ENCODE peak calls at places on chromosomes 13 and 19, in eight cellular contexts. Y is H9; J is pancreas; L is anterior cingulate cortex; Z is thoracic aorta; W is T-helper 17 cell; F is stimulated activated CD4-positive, alpha-beta T cell treated with anti-CD3 and anti-CD28 coated beads, Interleukin-2, amount 100 ng/mL, for 48 hours; P is bronchial epithelial cell. R is an unnamed sample.

GRCh38 chr19:10780368-10780767 is 55.6 kb downstream of the TMED1 start:
- DNase-seq in J (no peak), W (no peak), L (no peak), Y (no peak), P (peak), F (no peak), Z (no peak), R (no peak)

GRCh38 chr19:58367698-58368454 is 5.3 kb upstream of the ZNF497 start:
- DNase-seq in W (no peak), F (no peak), Z (no peak), P (no peak), J (no peak), Y (peak), L (no peak), R (no peak)

GRCh38 chr19:17333611-17334413 is 843 bp downstream of the ANO8 start:
- DNase-seq in J (no peak), F (peak), Y (peak), Z (no peak), L (no peak), P (peak), W (no peak), R (peak)

GRCh38 chr19:13935765-13936486 is 2.3 kb downstream of the PODNL1 start:
- DNase-seq in Y (peak), Z (no peak), L (no peak), W (no peak), P (no peak), J (no peak), F (no peak), R (no peak)

GRCh38 chr13:113884821-113885220 is 20.9 kb upstream of the GAS6 start:
- DNase-seq in Z (no peak), W (no peak), F (no peak), L (no peak), P (no peak), Y (no peak), J (no peak), R (no peak)

GRCh38 chr19:44856438-44857083 is 10.5 kb downstream of the NECTIN2 start:
- DNase-seq in J (no peak), F (no peak), Z (no peak), L (no peak), Y (no peak), P (no peak), W (no peak), R (no peak)

GRCh38 chr13:66461021-66461420 is 769.1 kb downstream of the PCDH9 start:
- DNase-seq in J (no peak), Z (no peak), W (no peak), P (no peak), Y (no peak), F (no peak), L (no peak), R (no peak)

GRCh38 chr19:2775556-2776430 is 7.3 kb downstream of the SGTA start:
- DNase-seq in P (no peak), L (no peak), F (peak), Z (no peak), W (peak), J (no peak), Y (no peak), R (peak)

GRCh38 chr13:101178394-101178793 is 237.9 kb downstream of the NALCN start:
- DNase-seq in Y (no peak), J (no peak), P (no peak), L (no peak), Z (no peak), W (no peak), F (no peak), R (no peak)

GRCh38 chr13:50574731-50575130 is 268.8 kb downstream of the DLEU7 start:
- DNase-seq in Z (no peak), L (no peak), W (no peak), Y (no peak), F (no peak), P (no peak), J (no peak), R (no peak)